ENCODE peak calls at places on chromosomes 6 and 20, in seven cellular contexts. One of them, this sample, is unnamed.
A peak's percentile ranks its signal among the peaks of the same experiment; 100 is the strongest.

GRCh38 chr6:158596861-158597260 is 37.0 kb downstream of the TMEM181 start:
- DNase-seq in colonic mucosa: no peak
- DNase-seq in spleen: no peak
- DNase-seq in endothelial cell of umbilical vein: no peak
- DNase-seq in cardiac fibroblast: no peak
- DNase-seq in right atrium auricular region: no peak
- DNase-seq in fibroblast of lung: no peak
- DNase-seq in this sample: no peak

GRCh38 chr20:34293589-34293988 is 9.6 kb downstream of the AHCY start:
- DNase-seq in colonic mucosa: no peak
- DNase-seq in endothelial cell of umbilical vein: peak; percentile 12
- DNase-seq in spleen: no peak
- DNase-seq in right atrium auricular region: no peak
- DNase-seq in fibroblast of lung: no peak
- DNase-seq in cardiac fibroblast: no peak
- DNase-seq in this sample: no peak

GRCh38 chr6:32244946-32245398 is 21.1 kb upstream of the NOTCH4 start:
- DNase-seq in spleen: peak; percentile 90
- DNase-seq in endothelial cell of umbilical vein: peak; percentile 85
- DNase-seq in right atrium auricular region: peak; percentile 80
- DNase-seq in cardiac fibroblast: peak; percentile 81
- DNase-seq in fibroblast of lung: peak; percentile 76
- DNase-seq in colonic mucosa: peak; percentile 76
- DNase-seq in this sample: peak; percentile 62

GRCh38 chr6:33746651-33747100 is at the start of gene IP6K3:
- DNase-seq in colonic mucosa: no peak
- DNase-seq in right atrium auricular region: no peak
- DNase-seq in spleen: no peak
- DNase-seq in fibroblast of lung: peak; percentile 66
- DNase-seq in cardiac fibroblast: no peak
- DNase-seq in endothelial cell of umbilical vein: no peak
- DNase-seq in this sample: no peak

GRCh38 chr6:78910611-78911134 is 43.3 kb downstream of the IRAK1BP1 start:
- DNase-seq in colonic mucosa: peak; percentile 43
- DNase-seq in cardiac fibroblast: peak; percentile 9
- DNase-seq in right atrium auricular region: no peak
- DNase-seq in spleen: peak; percentile 76
- DNase-seq in fibroblast of lung: peak; percentile 6
- DNase-seq in endothelial cell of umbilical vein: peak; percentile 28
- DNase-seq in this sample: peak; percentile 54

GRCh38 chr6:90466191-90466940 is 120.5 kb downstream of the MAP3K7 start:
- DNase-seq in colonic mucosa: no peak
- DNase-seq in right atrium auricular region: peak; percentile 16
- DNase-seq in fibroblast of lung: no peak
- DNase-seq in spleen: no peak
- DNase-seq in endothelial cell of umbilical vein: no peak
- DNase-seq in cardiac fibroblast: no peak
- DNase-seq in this sample: peak; percentile 39

GRCh38 chr6:70685494-70686180 is 18.0 kb downstream of the SMAP1 start:
- DNase-seq in endothelial cell of umbilical vein: no peak
- DNase-seq in right atrium auricular region: no peak
- DNase-seq in cardiac fibroblast: no peak
- DNase-seq in fibroblast of lung: no peak
- DNase-seq in spleen: no peak
- DNase-seq in colonic mucosa: no peak
- DNase-seq in this sample: no peak

GRCh38 chr6:33185654-33186187 is 6.5 kb downstream of the COL11A2 start:
- DNase-seq in colonic mucosa: no peak
- DNase-seq in spleen: no peak
- DNase-seq in right atrium auricular region: no peak
- DNase-seq in fibroblast of lung: no peak
- DNase-seq in endothelial cell of umbilical vein: no peak
- DNase-seq in cardiac fibroblast: no peak
- DNase-seq in this sample: no peak

GRCh38 chr6:144285548-144285797 is 338 bp downstream of the UTRN start:
- DNase-seq in fibroblast of lung: no peak
- DNase-seq in spleen: no peak
- DNase-seq in colonic mucosa: no peak
- DNase-seq in endothelial cell of umbilical vein: no peak
- DNase-seq in right atrium auricular region: no peak
- DNase-seq in cardiac fibroblast: no peak
- DNase-seq in this sample: no peak

GRCh38 chr6:74745670-74746069 is 460.2 kb downstream of the COL12A1 start:
- DNase-seq in right atrium auricular region: no peak
- DNase-seq in spleen: no peak
- DNase-seq in cardiac fibroblast: no peak
- DNase-seq in colonic mucosa: no peak
- DNase-seq in endothelial cell of umbilical vein: no peak
- DNase-seq in fibroblast of lung: no peak
- DNase-seq in this sample: no peak

GRCh38 chr6:151616091-151616513 is 122.3 kb downstream of the CCDC170 start:
- DNase-seq in cardiac fibroblast: no peak
- DNase-seq in endothelial cell of umbilical vein: no peak
- DNase-seq in fibroblast of lung: no peak
- DNase-seq in colonic mucosa: no peak
- DNase-seq in spleen: no peak
- DNase-seq in right atrium auricular region: no peak
- DNase-seq in this sample: no peak

GRCh38 chr6:93644611-93645010 is 225.3 kb upstream of the EPHA7 start:
- DNase-seq in cardiac fibroblast: peak; percentile 2
- DNase-seq in endothelial cell of umbilical vein: peak; percentile 3
- DNase-seq in colonic mucosa: no peak
- DNase-seq in right atrium auricular region: no peak
- DNase-seq in spleen: no peak
- DNase-seq in fibroblast of lung: peak; percentile 39
- DNase-seq in this sample: no peak

GRCh38 chr6:158518196-158519127 is 41.4 kb upstream of the TMEM181 start:
- DNase-seq in colonic mucosa: peak; percentile 37
- DNase-seq in fibroblast of lung: peak; percentile 80
- DNase-seq in spleen: no peak
- DNase-seq in endothelial cell of umbilical vein: peak; percentile 71
- DNase-seq in cardiac fibroblast: peak; percentile 90
- DNase-seq in right atrium auricular region: peak; percentile 38
- DNase-seq in this sample: peak; percentile 93

GRCh38 chr6:79515436-79515835 is 21.8 kb downstream of the LCA5 start:
- DNase-seq in fibroblast of lung: no peak
- DNase-seq in right atrium auricular region: no peak
- DNase-seq in spleen: no peak
- DNase-seq in cardiac fibroblast: no peak
- DNase-seq in colonic mucosa: no peak
- DNase-seq in endothelial cell of umbilical vein: no peak
- DNase-seq in this sample: no peak

GRCh38 chr6:209432-210103 is 82.7 kb upstream of the DUSP22 start:
- DNase-seq in endothelial cell of umbilical vein: no peak
- DNase-seq in cardiac fibroblast: no peak
- DNase-seq in colonic mucosa: no peak
- DNase-seq in spleen: no peak
- DNase-seq in fibroblast of lung: no peak
- DNase-seq in right atrium auricular region: no peak
- DNase-seq in this sample: peak; percentile 91

GRCh38 chr20:46994341-46994740 is 99.7 kb downstream of the EYA2 start:
- DNase-seq in fibroblast of lung: no peak
- DNase-seq in cardiac fibroblast: no peak
- DNase-seq in colonic mucosa: no peak
- DNase-seq in spleen: peak; percentile 71
- DNase-seq in right atrium auricular region: no peak
- DNase-seq in endothelial cell of umbilical vein: no peak
- DNase-seq in this sample: peak; percentile 89

GRCh38 chr6:150919938-150920337 is 54.4 kb downstream of the MTHFD1L start:
- DNase-seq in endothelial cell of umbilical vein: no peak
- DNase-seq in fibroblast of lung: no peak
- DNase-seq in cardiac fibroblast: no peak
- DNase-seq in colonic mucosa: no peak
- DNase-seq in right atrium auricular region: peak; percentile 42
- DNase-seq in spleen: no peak
- DNase-seq in this sample: no peak

GRCh38 chr6:33744001-33744848 is 2.5 kb downstream of the IP6K3 start:
- DNase-seq in fibroblast of lung: peak; percentile 75
- DNase-seq in endothelial cell of umbilical vein: peak; percentile 72
- DNase-seq in right atrium auricular region: peak; percentile 76
- DNase-seq in colonic mucosa: peak; percentile 85
- DNase-seq in spleen: peak; percentile 85
- DNase-seq in cardiac fibroblast: peak; percentile 80
- DNase-seq in this sample: peak; percentile 73

GRCh38 chr20:62704341-62704948 is 4.2 kb upstream of the NTSR1 start:
- DNase-seq in fibroblast of lung: peak; percentile 95
- DNase-seq in spleen: peak; percentile 83
- DNase-seq in colonic mucosa: peak; percentile 68
- DNase-seq in endothelial cell of umbilical vein: peak; percentile 99
- DNase-seq in right atrium auricular region: peak; percentile 86
- DNase-seq in cardiac fibroblast: peak; percentile 96
- DNase-seq in this sample: no peak

GRCh38 chr6:112330071-112330876 is 16.9 kb upstream of the RFPL4B start:
- DNase-seq in fibroblast of lung: peak; percentile 25
- DNase-seq in colonic mucosa: no peak
- DNase-seq in cardiac fibroblast: peak; percentile 54
- DNase-seq in endothelial cell of umbilical vein: peak; percentile 79
- DNase-seq in right atrium auricular region: no peak
- DNase-seq in spleen: no peak
- DNase-seq in this sample: no peak
- TF ChIP-seq CTCF in fibroblast of lung: peak; percentile 30
- TF ChIP-seq CTCF in colonic mucosa: no peak
- TF ChIP-seq CTCF in cardiac fibroblast: peak; percentile 19
- TF ChIP-seq CTCF in endothelial cell of umbilical vein: peak; percentile 10
- TF ChIP-seq CTCF in right atrium auricular region: no peak
- TF ChIP-seq CTCF in spleen: no peak
- TF ChIP-seq CTCF in this sample: no peak

DNA sequence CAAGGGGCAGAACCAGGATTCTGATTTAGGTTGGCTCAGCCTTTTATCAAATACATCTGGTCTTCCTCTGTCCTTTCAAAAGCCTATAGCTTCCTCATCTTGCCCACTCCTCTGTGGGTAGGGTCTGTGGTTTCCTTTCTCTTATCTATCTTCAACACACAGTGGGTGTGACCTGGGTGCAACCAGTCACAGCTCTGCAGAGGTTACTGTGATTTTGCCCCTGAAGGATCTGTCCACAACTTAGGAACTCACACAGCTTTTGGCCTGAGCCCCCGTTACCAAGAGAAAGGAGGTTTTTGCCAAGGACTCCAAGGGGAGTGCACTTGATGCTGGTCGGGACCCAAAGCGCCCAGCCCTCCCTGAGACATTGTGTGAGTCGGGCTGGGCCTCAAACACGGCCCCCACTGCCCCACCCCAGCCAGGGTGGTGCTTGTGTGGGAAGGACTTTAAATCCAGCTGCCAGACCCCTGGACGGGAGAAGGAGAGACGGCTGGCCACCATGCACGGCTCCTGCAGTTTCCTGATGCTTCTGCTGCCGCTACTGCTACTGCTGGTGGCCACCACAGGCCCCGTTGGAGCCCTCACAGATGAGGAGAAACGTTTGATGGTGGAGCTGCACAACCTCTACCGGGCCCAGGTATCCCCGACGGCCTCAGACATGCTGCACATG is at the start of gene PI16:
- DNase-seq in right atrium auricular region: peak; percentile 58
- DNase-seq in endothelial cell of umbilical vein: no peak
- DNase-seq in fibroblast of lung: no peak
- DNase-seq in colonic mucosa: no peak
- DNase-seq in spleen: peak; percentile 51
- DNase-seq in cardiac fibroblast: no peak
- DNase-seq in this sample: no peak
- H3K4me3 ChIP-seq in right atrium auricular region: peak within 1 kb of the TSS; percentile 16
- H3K4me3 ChIP-seq in endothelial cell of umbilical vein: no peak within 1 kb of the TSS
- H3K4me3 ChIP-seq in fibroblast of lung: no peak within 1 kb of the TSS
- H3K4me3 ChIP-seq in colonic mucosa: no peak within 1 kb of the TSS
- H3K4me3 ChIP-seq in spleen: no peak within 1 kb of the TSS
- H3K4me3 ChIP-seq in cardiac fibroblast: no peak within 1 kb of the TSS
- H3K4me3 ChIP-seq in this sample: no peak within 1 kb of the TSS

DNA sequence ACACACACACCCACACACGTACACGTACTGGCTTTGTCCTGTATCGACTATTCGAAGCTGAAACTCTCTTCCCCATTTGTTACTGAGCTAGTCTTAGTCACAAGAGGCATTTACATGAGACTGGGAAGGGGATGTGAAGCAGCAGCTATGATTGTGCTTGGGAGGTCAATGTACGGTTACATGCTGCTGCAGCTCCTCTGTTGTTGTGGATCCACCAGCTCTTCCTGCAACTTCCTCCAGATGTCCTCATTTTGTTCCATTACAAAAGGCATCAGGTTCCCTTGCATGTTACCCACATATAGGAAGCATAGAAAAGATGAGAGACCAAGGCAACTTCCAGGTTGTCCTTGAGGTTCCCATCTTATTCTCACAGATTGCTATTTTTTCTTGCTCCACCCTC is 612.4 kb upstream of the IMPG1 start:
- DNase-seq in endothelial cell of umbilical vein: no peak
- DNase-seq in cardiac fibroblast: peak; percentile 20
- DNase-seq in fibroblast of lung: peak; percentile 1
- DNase-seq in right atrium auricular region: no peak
- DNase-seq in spleen: no peak
- DNase-seq in colonic mucosa: no peak
- DNase-seq in this sample: no peak
- TF ChIP-seq CTCF in endothelial cell of umbilical vein: no peak
- TF ChIP-seq CTCF in cardiac fibroblast: peak; percentile 2
- TF ChIP-seq CTCF in fibroblast of lung: no peak
- TF ChIP-seq CTCF in right atrium auricular region: no peak
- TF ChIP-seq CTCF in spleen: no peak
- TF ChIP-seq CTCF in colonic mucosa: no peak
- TF ChIP-seq CTCF in this sample: no peak

DNA sequence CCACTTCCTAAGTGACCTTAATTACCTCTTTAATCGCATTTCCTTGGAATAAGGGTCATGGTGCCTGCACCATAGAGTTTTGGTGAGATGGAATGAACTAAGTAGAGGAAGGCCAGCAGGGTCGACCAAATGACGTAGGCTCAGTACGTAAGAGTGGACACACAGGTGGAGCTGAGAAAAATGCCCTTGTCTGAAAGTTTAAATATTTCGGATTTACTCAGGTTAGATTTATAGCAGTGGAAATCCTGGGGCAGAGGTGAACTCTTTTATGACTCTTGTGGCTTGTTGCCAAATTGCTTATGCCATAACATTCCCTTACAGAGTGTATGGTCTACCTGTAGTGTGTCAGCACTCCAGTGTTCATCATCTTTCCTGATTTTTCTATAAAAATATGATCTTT is 23.6 kb upstream of the BTBD3 start:
- DNase-seq in spleen: no peak
- DNase-seq in colonic mucosa: peak; percentile 70
- DNase-seq in fibroblast of lung: no peak
- DNase-seq in cardiac fibroblast: no peak
- DNase-seq in right atrium auricular region: no peak
- DNase-seq in endothelial cell of umbilical vein: peak; percentile 53
- DNase-seq in this sample: no peak
- H3K4me3 ChIP-seq in spleen: no peak overlapping the region
- H3K4me3 ChIP-seq in colonic mucosa: peak overlapping the region; percentile 10
- H3K4me3 ChIP-seq in fibroblast of lung: no peak overlapping the region
- H3K4me3 ChIP-seq in cardiac fibroblast: no peak overlapping the region
- H3K4me3 ChIP-seq in right atrium auricular region: no peak overlapping the region
- H3K4me3 ChIP-seq in endothelial cell of umbilical vein: no peak overlapping the region
- H3K4me3 ChIP-seq in this sample: no peak overlapping the region

This sample was measured in GM12865.